ENCODE peak calls at places on chromosome 22, in seven cellular contexts. One of them, this sample, is unnamed.

GRCh38 chr22:35116269-35116668 is 50.3 kb downstream of the ISX start:
- DNase-seq in H1: no peak
- DNase-seq in HepG2: no peak
- DNase-seq in NT2/D1: no peak
- DNase-seq in SK-N-SH: no peak
- DNase-seq in K562: no peak
- DNase-seq in GM12878: no peak
- DNase-seq in this sample: no peak

GRCh38 chr22:30889268-30889995 is 79.1 kb downstream of the MORC2 start:
- DNase-seq in NT2/D1: no peak
- DNase-seq in H1: no peak
- DNase-seq in K562: no peak
- DNase-seq in HepG2: no peak
- DNase-seq in SK-N-SH: peak; percentile 12
- DNase-seq in GM12878: no peak
- DNase-seq in this sample: no peak

GRCh38 chr22:47736166-47737034 is 974.0 kb downstream of the TBC1D22A start:
- DNase-seq in K562: no peak
- DNase-seq in SK-N-SH: no peak
- DNase-seq in H1: no peak
- DNase-seq in HepG2: no peak
- DNase-seq in GM12878: no peak
- DNase-seq in NT2/D1: no peak
- DNase-seq in this sample: no peak

GRCh38 chr22:48464246-48464645 is 1363.4 kb downstream of the BRD1 start:
- DNase-seq in GM12878: no peak
- DNase-seq in HepG2: no peak
- DNase-seq in NT2/D1: no peak
- DNase-seq in H1: no peak
- DNase-seq in SK-N-SH: no peak
- DNase-seq in K562: no peak
- DNase-seq in this sample: no peak

GRCh38 chr22:30602049-30602448 is 4.9 kb upstream of the TCN2 start:
- DNase-seq in HepG2: peak; percentile 47
- DNase-seq in SK-N-SH: no peak
- DNase-seq in GM12878: no peak
- DNase-seq in NT2/D1: no peak
- DNase-seq in H1: no peak
- DNase-seq in K562: no peak
- DNase-seq in this sample: peak; percentile 53

GRCh38 chr22:41563051-41563711 is 2.4 kb downstream of the CSDC2 start:
- DNase-seq in SK-N-SH: no peak
- DNase-seq in HepG2: peak; percentile 43
- DNase-seq in H1: no peak
- DNase-seq in K562: peak; percentile 57
- DNase-seq in NT2/D1: no peak
- DNase-seq in GM12878: no peak
- DNase-seq in this sample: no peak

GRCh38 chr22:22681221-22681739 is 36.9 kb downstream of the GGTLC2 start:
- DNase-seq in NT2/D1: no peak
- DNase-seq in H1: no peak
- DNase-seq in K562: no peak
- DNase-seq in HepG2: no peak
- DNase-seq in SK-N-SH: no peak
- DNase-seq in GM12878: no peak
- DNase-seq in this sample: no peak

GRCh38 chr22:31286360-31287255 is 5.7 kb downstream of the PIK3IP1 start:
- DNase-seq in H1: no peak
- DNase-seq in GM12878: no peak
- DNase-seq in SK-N-SH: no peak
- DNase-seq in HepG2: no peak
- DNase-seq in NT2/D1: no peak
- DNase-seq in K562: no peak
- DNase-seq in this sample: no peak

GRCh38 chr22:47659467-47660302 is 897.2 kb downstream of the TBC1D22A start:
- DNase-seq in HepG2: no peak
- DNase-seq in SK-N-SH: no peak
- DNase-seq in GM12878: no peak
- DNase-seq in K562: no peak
- DNase-seq in H1: no peak
- DNase-seq in NT2/D1: peak; percentile 36
- DNase-seq in this sample: no peak

GRCh38 chr22:32557424-32557823 is 82.8 kb downstream of the FBXO7 start:
- DNase-seq in HepG2: no peak
- DNase-seq in K562: no peak
- DNase-seq in GM12878: no peak
- DNase-seq in H1: no peak
- DNase-seq in NT2/D1: no peak
- DNase-seq in SK-N-SH: no peak
- DNase-seq in this sample: no peak

GRCh38 chr22:36026741-36027140 is 1.9 kb downstream of the RBFOX2 start:
- DNase-seq in SK-N-SH: no peak
- DNase-seq in H1: no peak
- DNase-seq in GM12878: no peak
- DNase-seq in NT2/D1: no peak
- DNase-seq in K562: no peak
- DNase-seq in HepG2: no peak
- DNase-seq in this sample: no peak

GRCh38 chr22:26134654-26135330 is 34.5 kb upstream of the SEZ6L start:
- DNase-seq in H1: no peak
- DNase-seq in GM12878: no peak
- DNase-seq in K562: no peak
- DNase-seq in HepG2: peak; percentile 3
- DNase-seq in SK-N-SH: no peak
- DNase-seq in NT2/D1: no peak
- DNase-seq in this sample: peak; percentile 6

GRCh38 chr22:21626735-21627469 is 2.9 kb downstream of the YDJC start:
- DNase-seq in H1: no peak
- DNase-seq in NT2/D1: no peak
- DNase-seq in GM12878: no peak
- DNase-seq in SK-N-SH: no peak
- DNase-seq in K562: no peak
- DNase-seq in HepG2: no peak
- DNase-seq in this sample: no peak

GRCh38 chr22:25172153-25172552 is 27.5 kb upstream of the CRYBB3 start:
- DNase-seq in H1: no peak
- DNase-seq in HepG2: peak; percentile 21
- DNase-seq in K562: no peak
- DNase-seq in NT2/D1: no peak
- DNase-seq in SK-N-SH: peak; percentile 49
- DNase-seq in GM12878: no peak
- DNase-seq in this sample: peak; percentile 8

GRCh38 chr22:27809700-27810365 is 8.3 kb upstream of the MN1 start:
- DNase-seq in SK-N-SH: no peak
- DNase-seq in K562: no peak
- DNase-seq in HepG2: no peak
- DNase-seq in H1: no peak
- DNase-seq in GM12878: no peak
- DNase-seq in NT2/D1: no peak
- DNase-seq in this sample: no peak

GRCh38 chr22:27100789-27101188 is 443.4 kb downstream of the MIAT start:
- DNase-seq in SK-N-SH: peak; percentile 76
- DNase-seq in K562: no peak
- DNase-seq in H1: no peak
- DNase-seq in GM12878: no peak
- DNase-seq in HepG2: no peak
- DNase-seq in NT2/D1: peak; percentile 39
- DNase-seq in this sample: no peak

GRCh38 chr22:26169312-26170111 is at the start of gene SEZ6L:
- DNase-seq in HepG2: no peak
- DNase-seq in K562: no peak
- DNase-seq in H1: no peak
- DNase-seq in SK-N-SH: peak; percentile 90
- DNase-seq in GM12878: no peak
- DNase-seq in NT2/D1: no peak
- DNase-seq in this sample: no peak

GRCh38 chr22:35811670-35812069 is 94.0 kb downstream of the APOL5 start:
- DNase-seq in NT2/D1: no peak
- DNase-seq in SK-N-SH: no peak
- DNase-seq in GM12878: no peak
- DNase-seq in HepG2: no peak
- DNase-seq in K562: no peak
- DNase-seq in H1: no peak
- DNase-seq in this sample: no peak

GRCh38 chr22:21982338-21982965 is at the start of gene TOP3B:
- DNase-seq in K562: peak; percentile 99
- DNase-seq in HepG2: peak; percentile 52
- DNase-seq in NT2/D1: peak; percentile 48
- DNase-seq in H1: no peak
- DNase-seq in GM12878: peak; percentile 17
- DNase-seq in SK-N-SH: peak; percentile 92
- DNase-seq in this sample: peak; percentile 43

GRCh38 chr22:26553056-26553752 is 36.7 kb downstream of the TPST2 start:
- DNase-seq in H1: no peak
- DNase-seq in NT2/D1: no peak
- DNase-seq in K562: no peak
- DNase-seq in SK-N-SH: peak; percentile 47
- DNase-seq in HepG2: no peak
- DNase-seq in GM12878: no peak
- DNase-seq in this sample: no peak

GRCh38 chr22:48835857-48836672 is 991.6 kb downstream of the BRD1 start:
- DNase-seq in GM12878: no peak
- DNase-seq in H1: no peak
- DNase-seq in HepG2: no peak
- DNase-seq in SK-N-SH: no peak
- DNase-seq in K562: no peak
- DNase-seq in NT2/D1: no peak
- DNase-seq in this sample: no peak

GRCh38 chr22:47837703-47838102 is 1075.3 kb downstream of the TBC1D22A start:
- DNase-seq in HepG2: peak; percentile 30
- DNase-seq in NT2/D1: peak; percentile 15
- DNase-seq in H1: peak; percentile 17
- DNase-seq in K562: peak; percentile 26
- DNase-seq in SK-N-SH: peak; percentile 20
- DNase-seq in GM12878: no peak
- DNase-seq in this sample: peak; percentile 13

GRCh38 chr22:45885171-45885840 is 91.7 kb downstream of the WNT7B start:
- DNase-seq in HepG2: no peak
- DNase-seq in NT2/D1: no peak
- DNase-seq in SK-N-SH: no peak
- DNase-seq in H1: no peak
- DNase-seq in K562: no peak
- DNase-seq in GM12878: no peak
- DNase-seq in this sample: no peak

DNA sequence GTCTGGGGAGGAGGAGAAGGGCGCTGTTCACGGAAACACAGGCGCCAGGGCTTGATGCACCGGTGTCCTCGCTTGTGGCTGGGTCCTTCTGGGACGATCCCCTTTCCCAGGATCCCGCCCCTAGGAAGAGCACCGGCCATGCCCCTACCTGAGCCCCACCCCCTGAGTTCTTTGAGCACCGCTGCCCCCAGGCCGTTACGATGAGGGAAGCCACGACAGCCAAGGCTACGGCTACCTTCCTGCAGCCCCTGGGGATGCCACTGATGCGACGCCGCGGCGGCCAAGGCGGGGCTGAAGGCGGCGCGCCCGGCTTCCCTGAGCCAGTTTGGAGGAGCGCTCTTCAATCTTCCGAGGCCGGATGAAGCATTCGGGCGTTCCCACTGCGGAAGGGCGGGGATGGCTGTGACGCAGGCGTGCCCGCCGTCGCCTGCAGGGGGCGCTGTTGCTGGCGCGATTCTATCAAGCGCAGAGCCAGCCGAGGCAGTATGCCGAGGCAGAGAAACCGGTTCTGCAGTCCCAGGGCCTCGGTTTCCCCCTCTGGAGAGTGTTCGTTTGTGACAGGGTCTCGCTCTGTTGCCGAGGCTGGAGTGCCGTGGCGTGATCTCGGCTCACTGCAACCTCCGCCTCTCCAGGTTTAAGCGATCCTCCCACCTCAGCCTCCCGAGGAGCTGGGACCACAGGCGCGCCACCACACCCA is 9.7 kb upstream of the NEFH start:
- DNase-seq in SK-N-SH: peak; percentile 70
- DNase-seq in GM12878: no peak
- DNase-seq in NT2/D1: peak; percentile 50
- DNase-seq in K562: peak; percentile 81
- DNase-seq in HepG2: peak; percentile 26
- DNase-seq in H1: peak; percentile 81
- DNase-seq in this sample: peak; percentile 62
- TF ChIP-seq YY1 in SK-N-SH: no peak
- TF ChIP-seq YY1 in GM12878: no peak
- TF ChIP-seq YY1 in NT2/D1: no peak
- TF ChIP-seq YY1 in K562: no peak
- TF ChIP-seq YY1 in HepG2: peak; percentile 8
- TF ChIP-seq YY1 in H1: no peak
- TF ChIP-seq YY1 in this sample: no peak

DNA sequence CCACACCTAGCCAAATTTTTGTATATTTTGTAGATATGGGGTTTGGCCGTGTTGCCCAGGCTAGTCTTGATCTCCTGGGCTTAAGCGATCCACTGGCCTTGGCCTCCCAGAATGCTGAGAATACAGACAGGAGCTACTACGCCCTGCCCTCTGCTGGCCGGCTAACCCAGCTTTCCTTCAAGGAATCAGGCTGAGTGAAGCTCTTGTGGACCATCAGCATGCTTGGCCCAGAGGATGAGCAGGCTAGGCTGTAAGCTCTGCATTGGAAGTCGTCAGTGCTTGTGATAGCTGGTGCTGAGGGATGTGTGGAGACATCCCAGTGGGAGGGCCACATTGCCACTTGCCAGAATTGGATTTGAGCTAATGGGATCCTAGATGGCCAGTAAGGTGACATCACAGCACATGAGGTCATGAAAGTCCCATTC is 60.6 kb downstream of the MED15 start:
- DNase-seq in GM12878: no peak
- DNase-seq in NT2/D1: no peak
- DNase-seq in HepG2: no peak
- DNase-seq in K562: peak; percentile 71
- DNase-seq in SK-N-SH: no peak
- DNase-seq in H1: no peak
- DNase-seq in this sample: peak; percentile 23
- TF ChIP-seq YY1 in GM12878: no peak
- TF ChIP-seq YY1 in NT2/D1: no peak
- TF ChIP-seq YY1 in HepG2: no peak
- TF ChIP-seq YY1 in K562: no peak
- TF ChIP-seq YY1 in SK-N-SH: no peak
- TF ChIP-seq YY1 in H1: no peak
- TF ChIP-seq YY1 in this sample: no peak

GRCh38 chr22:43260818-43261217 is 73.9 kb upstream of the TTLL12 start:
- DNase-seq in GM12878: no peak
- DNase-seq in SK-N-SH: no peak
- DNase-seq in H1: no peak
- DNase-seq in HepG2: no peak
- DNase-seq in K562: no peak
- DNase-seq in NT2/D1: no peak
- DNase-seq in this sample: no peak
- TF ChIP-seq YY1 in GM12878: no peak
- TF ChIP-seq YY1 in SK-N-SH: no peak
- TF ChIP-seq YY1 in H1: no peak
- TF ChIP-seq YY1 in HepG2: no peak
- TF ChIP-seq YY1 in K562: no peak
- TF ChIP-seq YY1 in NT2/D1: no peak
- TF ChIP-seq YY1 in this sample: no peak

DNA sequence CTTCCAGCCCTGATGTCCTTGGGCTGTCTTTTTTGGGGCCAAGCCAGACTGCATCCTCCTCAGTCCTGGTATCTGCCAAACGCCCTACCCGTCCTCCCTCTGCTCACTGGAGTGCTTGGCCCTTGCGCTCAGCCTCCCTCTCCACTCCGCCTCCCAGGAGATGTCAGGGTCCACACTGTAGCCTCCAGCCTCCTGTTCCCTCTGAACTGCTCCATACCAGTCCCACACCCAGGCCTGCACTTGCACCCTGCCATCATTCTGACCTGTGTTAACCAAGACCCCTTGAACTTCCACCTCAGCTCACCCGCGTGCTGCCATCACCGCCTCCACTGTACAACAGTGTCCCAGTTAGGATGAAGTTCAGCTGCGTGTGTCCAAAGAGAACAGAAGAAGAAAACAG is 6.3 kb upstream of the IL2RB start:
- DNase-seq in H1: no peak
- DNase-seq in SK-N-SH: no peak
- DNase-seq in HepG2: no peak
- DNase-seq in NT2/D1: no peak
- DNase-seq in GM12878: no peak
- DNase-seq in K562: no peak
- DNase-seq in this sample: no peak
- TF ChIP-seq YY1 in H1: no peak
- TF ChIP-seq YY1 in SK-N-SH: no peak
- TF ChIP-seq YY1 in HepG2: no peak
- TF ChIP-seq YY1 in NT2/D1: no peak
- TF ChIP-seq YY1 in GM12878: no peak
- TF ChIP-seq YY1 in K562: no peak
- TF ChIP-seq YY1 in this sample: no peak